ENCODE peak calls at places on chromosomes 5 and 9, in six cellular contexts. K, U, R, X, J and Q are unnamed samples.

GRCh38 chr9:93089481-93089991 is 6.5 kb upstream of the CARD19 start:
- DNase-seq in K (no peak), U (no peak), R (no peak), X (no peak), J (no peak), Q (no peak)

GRCh38 chr9:96241391-96241809 is 60.6 kb downstream of the HSD17B3 start:
- DNase-seq in K (no peak), U (no peak), R (no peak), X (no peak), J (no peak), Q (no peak)

GRCh38 chr5:142597546-142598337 is 88.1 kb downstream of the FGF1 start:
- DNase-seq in K (peak; percentile 29), U (no peak), R (no peak), X (no peak), J (no peak), Q (no peak)

GRCh38 chr9:133199648-133200321 is 9.3 kb downstream of the OBP2B start:
- DNase-seq in K (peak; percentile 57), U (no peak), R (peak; percentile 38), X (peak; percentile 42), J (no peak), Q (no peak)

GRCh38 chr5:352639-353598 is 31.4 kb downstream of the AHRR start:
- DNase-seq in K (no peak), U (no peak), R (no peak), X (no peak), J (no peak), Q (no peak)

GRCh38 chr5:107557051-107557658 is 113.6 kb downstream of the EFNA5 start:
- DNase-seq in K (peak; percentile 30), U (no peak), R (no peak), X (no peak), J (no peak), Q (no peak)

GRCh38 chr9:137224850-137225694 is at the start of gene CYSRT1:
- DNase-seq in K (no peak), U (no peak), R (no peak), X (no peak), J (peak; percentile 36), Q (no peak)

GRCh38 chr9:134996591-134997530 is 79.1 kb upstream of the FCN1 start:
- DNase-seq in K (no peak), U (no peak), R (no peak), X (no peak), J (no peak), Q (no peak)

GRCh38 chr5:128630078-128630575 is 92.1 kb upstream of the FBN2 start:
- DNase-seq in K (no peak), U (no peak), R (no peak), X (no peak), J (no peak), Q (no peak)

GRCh38 chr9:70639853-70640814 is 225.7 kb upstream of the KLF9 start:
- DNase-seq in K (no peak), U (peak; percentile 4), R (no peak), X (no peak), J (peak; percentile 5), Q (peak; percentile 14)

GRCh38 chr5:14268236-14268701 is 125.1 kb downstream of the TRIO start:
- DNase-seq in K (peak; percentile 67), U (no peak), R (no peak), X (no peak), J (peak; percentile 28), Q (no peak)

GRCh38 chr9:137136926-137137607 is 1.9 kb upstream of the GRIN1 start:
- DNase-seq in K (no peak), U (no peak), R (no peak), X (no peak), J (peak; percentile 80), Q (no peak)

GRCh38 chr9:116274293-116274692 is 120.7 kb downstream of the PAPPA start:
- DNase-seq in K (no peak), U (no peak), R (no peak), X (no peak), J (no peak), Q (no peak)

GRCh38 chr9:112166176-112167140 is 8.6 kb downstream of the SUSD1 start:
- DNase-seq in K (no peak), U (no peak), R (no peak), X (no peak), J (no peak), Q (no peak)

GRCh38 chr5:97167435-97167834 is 15.6 kb downstream of the RIOK2 start:
- DNase-seq in K (no peak), U (no peak), R (no peak), X (no peak), J (no peak), Q (no peak)

GRCh38 chr9:4339783-4340335 is 40.0 kb upstream of the GLIS3 start:
- DNase-seq in K (no peak), U (no peak), R (no peak), X (no peak), J (no peak), Q (no peak)

GRCh38 chr5:126369995-126370731 is 53.0 kb upstream of the GRAMD2B start:
- DNase-seq in K (no peak), U (no peak), R (no peak), X (no peak), J (no peak), Q (no peak)

GRCh38 chr9:35515766-35516165 is 25.9 kb downstream of the RUSC2 start:
- DNase-seq in K (no peak), U (no peak), R (no peak), X (no peak), J (no peak), Q (no peak)

GRCh38 chr5:39400711-39401385 is 23.9 kb downstream of the DAB2 start:
- DNase-seq in K (no peak), U (no peak), R (no peak), X (no peak), J (no peak), Q (no peak)

GRCh38 chr5:75320341-75320740 is 16.7 kb upstream of the HMGCR start:
- DNase-seq in K (no peak), U (no peak), R (no peak), X (no peak), J (no peak), Q (no peak)

GRCh38 chr9:71762900-71763653 is 5.2 kb downstream of the CEMIP2 start:
- DNase-seq in K (no peak), U (no peak), R (no peak), X (no peak), J (no peak), Q (no peak)

GRCh38 chr5:103667068-103667467 is 104.5 kb upstream of the NUDT12 start:
- DNase-seq in K (no peak), U (no peak), R (no peak), X (no peak), J (no peak), Q (no peak)

GRCh38 chr9:84216151-84216550 is 124.4 kb downstream of the SLC28A3 start:
- DNase-seq in K (no peak), U (no peak), R (no peak), X (no peak), J (no peak), Q (no peak)

GRCh38 chr9:21616082-21616778 is 134.1 kb upstream of the IFNE start:
- DNase-seq in K (no peak), U (no peak), R (no peak), X (no peak), J (no peak), Q (no peak)

GRCh38 chr5:154937186-154937717 is 759 bp downstream of the GEMIN5 start:
- DNase-seq in K (no peak), U (no peak), R (no peak), X (no peak), J (no peak), Q (no peak)

GRCh38 chr5:154220625-154221024 is 30.1 kb downstream of the GALNT10 start:
- DNase-seq in K (no peak), U (no peak), R (no peak), X (no peak), J (no peak), Q (no peak)

GRCh38 chr5:32443541-32444190 is 874 bp downstream of the ZFR start:
- DNase-seq in K (peak; percentile 47), U (peak; percentile 22), R (peak; percentile 7), X (peak; percentile 29), J (peak; percentile 59), Q (no peak)

GRCh38 chr5:160054831-160055230 is 45.9 kb downstream of the TTC1 start:
- DNase-seq in K (no peak), U (no peak), R (no peak), X (no peak), J (no peak), Q (no peak)

GRCh38 chr5:6727231-6727630 is 14.0 kb downstream of the TENT4A start:
- DNase-seq in K (no peak), U (no peak), R (no peak), X (no peak), J (no peak), Q (no peak)

GRCh38 chr5:76819851-76820280 is 1.0 kb downstream of the F2RL1 start:
- DNase-seq in K (no peak), U (no peak), R (no peak), X (no peak), J (no peak), Q (no peak)